ENCODE peak calls at places on chromosomes 12 and 14, in seven cellular contexts. S is HCT116, K is AG09309, X is breast epithelium, I is sigmoid colon, G is pancreas, R is left ventricle myocardium inferior. H is an unnamed sample.

GRCh38 chr12:19482551-19483109 is 43.3 kb downstream of the AEBP2 start:
- DNase-seq in S (no peak), G (no peak), I (no peak), X (no peak), R (no peak), K (no peak), H (peak; percentile 35)

GRCh38 chr14:23297096-23297495 is 5.6 kb downstream of the PPP1R3E start:
- DNase-seq in I (no peak), R (no peak), S (no peak), X (no peak), K (no peak), G (no peak), H (no peak)

GRCh38 chr12:47114481-47114892 is 34.7 kb upstream of the AMIGO2 start:
- DNase-seq in G (no peak), I (no peak), S (no peak), K (no peak), X (no peak), R (no peak), H (no peak)

GRCh38 chr12:91432079-91432478 is 249.5 kb upstream of the DCN start:
- DNase-seq in K (no peak), S (no peak), X (no peak), I (no peak), G (no peak), R (no peak), H (peak; percentile 51)

GRCh38 chr12:121167232-121167820 is 34.6 kb downstream of the P2RX7 start:
- DNase-seq in I (no peak), S (no peak), R (no peak), G (no peak), K (no peak), X (no peak), H (peak; percentile 43)

GRCh38 chr12:122803937-122804336 is 29.6 kb downstream of the CCDC62 start:
- DNase-seq in X (no peak), G (no peak), I (no peak), S (no peak), R (no peak), K (no peak), H (no peak)

GRCh38 chr12:15856097-15856982 is 25.8 kb upstream of the STRAP start:
- DNase-seq in I (no peak), R (no peak), X (no peak), K (no peak), S (peak; percentile 68), G (peak; percentile 25), H (peak; percentile 86)

GRCh38 chr12:25570418-25570817 is 17.3 kb upstream of the LMNTD1 start:
- DNase-seq in I (no peak), G (no peak), S (no peak), X (no peak), K (no peak), R (no peak), H (no peak)

GRCh38 chr12:52657305-52657902 is 5.4 kb upstream of the KRT2 start:
- DNase-seq in I (no peak), R (no peak), S (no peak), X (no peak), G (no peak), K (no peak), H (no peak)

GRCh38 chr12:39372929-39373328 is 70.0 kb downstream of the KIF21A start:
- DNase-seq in G (no peak), S (no peak), K (no peak), R (no peak), X (no peak), I (no peak), H (peak; percentile 16)

GRCh38 chr14:70416322-70416716 is 571 bp downstream of the SYNJ2BP start:
- DNase-seq in G (no peak), X (no peak), R (no peak), I (no peak), S (no peak), K (no peak), H (peak; percentile 18)

GRCh38 chr12:54917001-54917488 is 62.7 kb downstream of the MUCL1 start:
- DNase-seq in S (no peak), I (no peak), G (no peak), X (no peak), R (no peak), K (no peak), H (no peak)
- H3K4me3 ChIP-seq in S (no peak overlapping the region), I (no peak overlapping the region), G (no peak overlapping the region), X (no peak overlapping the region), R (no peak overlapping the region), K (no peak overlapping the region), H (no peak overlapping the region)

DNA sequence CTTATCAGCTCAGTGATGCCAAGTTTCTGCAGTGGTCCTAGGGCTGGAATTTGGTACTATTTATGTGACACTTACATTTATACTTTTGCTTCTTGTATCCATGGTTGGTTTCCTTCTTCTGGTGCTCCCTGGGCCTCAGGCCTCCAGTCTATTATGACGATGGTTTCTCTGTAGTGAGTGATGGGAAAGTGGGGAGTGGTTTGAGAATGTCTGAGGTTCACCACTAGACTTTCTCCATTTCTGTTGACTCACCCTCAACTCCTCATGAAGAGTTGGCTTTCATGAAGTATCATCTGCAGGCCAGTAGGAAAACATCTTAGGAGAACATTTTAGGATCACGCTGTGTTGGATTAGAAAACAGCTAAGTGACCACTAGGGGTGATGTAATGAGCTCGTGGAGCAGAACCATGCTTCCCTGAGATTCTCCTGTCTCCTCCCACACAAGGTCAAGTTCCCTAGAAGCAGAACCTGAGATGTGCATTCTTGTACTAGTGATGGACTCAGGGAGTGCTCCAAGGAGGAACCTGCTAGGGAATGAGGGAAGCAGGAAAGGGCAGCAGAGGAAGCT is 32.1 kb downstream of the RPH3A start:
- DNase-seq in I (no peak), X (no peak), G (no peak), S (no peak), R (no peak), K (no peak), H (no peak)
- TF ChIP-seq CTCF in I (no peak), X (no peak), G (no peak), S (no peak), R (no peak), K (no peak), H (no peak)

DNA sequence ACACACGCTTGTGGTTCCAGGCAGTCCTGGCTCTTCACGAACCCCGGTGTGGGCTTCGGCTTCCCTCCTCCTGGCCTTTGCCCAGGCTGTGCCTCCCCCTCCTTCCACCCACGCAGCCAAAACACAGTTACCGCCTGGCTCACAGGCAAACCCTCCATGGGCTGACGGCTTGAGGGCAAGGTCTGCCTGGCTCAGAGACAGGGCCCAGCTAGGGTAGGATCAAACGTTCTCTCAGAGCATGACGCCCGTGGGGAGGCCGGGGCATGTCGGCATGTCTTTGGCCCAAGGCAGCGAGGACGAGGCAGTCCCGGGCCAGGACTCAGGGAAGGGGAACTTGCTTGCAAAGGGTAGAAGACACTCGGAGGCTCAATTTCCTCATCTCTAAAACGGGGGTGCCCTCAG is 2.1 kb downstream of the SLC25A47 start:
- DNase-seq in X (no peak), R (no peak), K (no peak), I (no peak), S (no peak), G (no peak), H (no peak)
- H3K4me3 ChIP-seq in X (no peak overlapping the region), R (no peak overlapping the region), K (no peak overlapping the region), I (no peak overlapping the region), S (no peak overlapping the region), G (no peak overlapping the region), H (no peak overlapping the region)

GRCh38 chr12:71641390-71641789 is 22.3 kb downstream of the ZFC3H1 start:
- DNase-seq in R (no peak), K (no peak), S (no peak), X (no peak), G (no peak), I (no peak), H (no peak)

GRCh38 chr12:71638499-71638898 is 25.1 kb downstream of the ZFC3H1 start:
- DNase-seq in S (no peak), G (no peak), X (no peak), R (no peak), I (no peak), K (no peak), H (no peak)

GRCh38 chr12:71636704-71637115 is 26.9 kb downstream of the ZFC3H1 start:
- DNase-seq in I (no peak), G (no peak), S (peak; percentile 57), K (peak; percentile 28), X (no peak), R (no peak), H (peak; percentile 85)

GRCh38 chr12:71640316-71640715 is 23.3 kb downstream of the ZFC3H1 start:
- DNase-seq in K (no peak), X (no peak), R (no peak), I (no peak), S (no peak), G (no peak), H (no peak)

GRCh38 chr12:71639341-71639760 is 24.3 kb downstream of the ZFC3H1 start:
- DNase-seq in I (no peak), K (no peak), X (no peak), R (no peak), S (no peak), G (no peak), H (no peak)
- TF ChIP-seq CTCF in I (no peak), K (no peak), X (no peak), R (no peak), S (no peak), G (no peak), H (peak; percentile 22)

H was measured in fibroblast of pulmonary artery.